ENCODE peak calls at places on chromosomes 16 and 17, in eight cellular contexts. One of them, this sample, is unnamed.

GRCh38 chr16:57422026-57422944 is 17.7 kb downstream of the CCL17 start:
- DNase-seq in Right ventricle myocardium superior: no peak
- DNase-seq in NCI-H1694 treated with DMSO at 0.1 percent for 48 hours: peak
- DNase-seq in MM.1S: no peak
- DNase-seq in osteoblast: peak
- DNase-seq in activated CD8-positive, alpha-beta T cell treated with anti-CD3 and anti-CD28 coated beads, Interleukin-2, amount 10 ng/mL, durations not matched to agents 7 days and 5 days: no peak
- DNase-seq in cardiac muscle cell: peak
- DNase-seq in neural crest cell: peak
- DNase-seq in this sample: peak

GRCh38 chr17:19306160-19307111 is 56.1 kb downstream of the B9D1 start:
- DNase-seq in neural crest cell: no peak
- DNase-seq in MM.1S: peak
- DNase-seq in Right ventricle myocardium superior: no peak
- DNase-seq in activated CD8-positive, alpha-beta T cell treated with anti-CD3 and anti-CD28 coated beads, Interleukin-2, amount 10 ng/mL, durations not matched to agents 7 days and 5 days: peak
- DNase-seq in cardiac muscle cell: no peak
- DNase-seq in NCI-H1694 treated with DMSO at 0.1 percent for 48 hours: no peak
- DNase-seq in osteoblast: no peak
- DNase-seq in this sample: no peak

GRCh38 chr17:41324180-41325075 is 8.9 kb upstream of the KRTAP17-1 start:
- DNase-seq in neural crest cell: no peak
- DNase-seq in MM.1S: peak
- DNase-seq in Right ventricle myocardium superior: no peak
- DNase-seq in osteoblast: no peak
- DNase-seq in NCI-H1694 treated with DMSO at 0.1 percent for 48 hours: no peak
- DNase-seq in cardiac muscle cell: peak
- DNase-seq in activated CD8-positive, alpha-beta T cell treated with anti-CD3 and anti-CD28 coated beads, Interleukin-2, amount 10 ng/mL, durations not matched to agents 7 days and 5 days: no peak
- DNase-seq in this sample: no peak

GRCh38 chr16:14495213-14496046 is 134.6 kb downstream of the PARN start:
- DNase-seq in Right ventricle myocardium superior: no peak
- DNase-seq in neural crest cell: no peak
- DNase-seq in MM.1S: no peak
- DNase-seq in osteoblast: no peak
- DNase-seq in activated CD8-positive, alpha-beta T cell treated with anti-CD3 and anti-CD28 coated beads, Interleukin-2, amount 10 ng/mL, durations not matched to agents 7 days and 5 days: no peak
- DNase-seq in NCI-H1694 treated with DMSO at 0.1 percent for 48 hours: no peak
- DNase-seq in cardiac muscle cell: no peak
- DNase-seq in this sample: no peak

GRCh38 chr17:53919356-53919755 is 96.6 kb downstream of the KIF2B start:
- DNase-seq in activated CD8-positive, alpha-beta T cell treated with anti-CD3 and anti-CD28 coated beads, Interleukin-2, amount 10 ng/mL, durations not matched to agents 7 days and 5 days: no peak
- DNase-seq in neural crest cell: no peak
- DNase-seq in MM.1S: no peak
- DNase-seq in cardiac muscle cell: no peak
- DNase-seq in Right ventricle myocardium superior: no peak
- DNase-seq in osteoblast: no peak
- DNase-seq in NCI-H1694 treated with DMSO at 0.1 percent for 48 hours: no peak
- DNase-seq in this sample: no peak

GRCh38 chr17:14794961-14795360 is 470.2 kb downstream of the PMP22 start:
- DNase-seq in NCI-H1694 treated with DMSO at 0.1 percent for 48 hours: no peak
- DNase-seq in neural crest cell: no peak
- DNase-seq in Right ventricle myocardium superior: no peak
- DNase-seq in activated CD8-positive, alpha-beta T cell treated with anti-CD3 and anti-CD28 coated beads, Interleukin-2, amount 10 ng/mL, durations not matched to agents 7 days and 5 days: no peak
- DNase-seq in MM.1S: no peak
- DNase-seq in cardiac muscle cell: no peak
- DNase-seq in osteoblast: no peak
- DNase-seq in this sample: no peak

GRCh38 chr17:19958023-19958422 is 19.6 kb downstream of the AKAP10 start:
- DNase-seq in osteoblast: peak
- DNase-seq in neural crest cell: no peak
- DNase-seq in Right ventricle myocardium superior: no peak
- DNase-seq in NCI-H1694 treated with DMSO at 0.1 percent for 48 hours: no peak
- DNase-seq in cardiac muscle cell: no peak
- DNase-seq in activated CD8-positive, alpha-beta T cell treated with anti-CD3 and anti-CD28 coated beads, Interleukin-2, amount 10 ng/mL, durations not matched to agents 7 days and 5 days: no peak
- DNase-seq in MM.1S: no peak
- DNase-seq in this sample: no peak

GRCh38 chr17:78368348-78368747 is 8.5 kb upstream of the SOCS3 start:
- DNase-seq in Right ventricle myocardium superior: no peak
- DNase-seq in MM.1S: no peak
- DNase-seq in neural crest cell: no peak
- DNase-seq in activated CD8-positive, alpha-beta T cell treated with anti-CD3 and anti-CD28 coated beads, Interleukin-2, amount 10 ng/mL, durations not matched to agents 7 days and 5 days: no peak
- DNase-seq in osteoblast: peak
- DNase-seq in NCI-H1694 treated with DMSO at 0.1 percent for 48 hours: peak
- DNase-seq in cardiac muscle cell: no peak
- DNase-seq in this sample: no peak

This sample was measured in aorta.